ENCODE peak calls at places on chromosomes 5 and 9, in four cellular contexts. Z is coronary artery, D is NCI-H1105 treated with DMSO at 0.1 percent for 48 hours, O is ureter. Q is an unnamed sample.

GRCh38 chr9:105065119-105066088 is 137.4 kb upstream of the ABCA1 start:
- DNase-seq in Z (no peak), D (peak; percentile 91), O (no peak), Q (no peak)

GRCh38 chr5:76953551-76954382 is 922 bp downstream of the CRHBP start:
- DNase-seq in Z (no peak), D (no peak), O (no peak), Q (no peak)

GRCh38 chr5:173781432-173781825 is 106.7 kb upstream of the CPEB4 start:
- DNase-seq in Z (no peak), D (no peak), O (no peak), Q (no peak)

GRCh38 chr9:136133191-136133958 is 14.7 kb upstream of the TMEM250 start:
- DNase-seq in Z (no peak), D (peak; percentile 39), O (no peak), Q (no peak)

GRCh38 chr5:168486136-168486879 is at the start of gene RARS1:
- DNase-seq in Z (peak; percentile 96), D (peak; percentile 65), O (peak; percentile 94), Q (peak; percentile 32)

GRCh38 chr5:119631660-119632059 is 2.3 kb downstream of the FAM170A start:
- DNase-seq in Z (no peak), D (no peak), O (no peak), Q (no peak)

GRCh38 chr9:90985631-90986030 is 184.0 kb downstream of the SYK start:
- DNase-seq in Z (no peak), D (no peak), O (no peak), Q (no peak)

GRCh38 chr5:127031147-127031862 is 947 bp upstream of the MARCHF3 start:
- DNase-seq in Z (no peak), D (no peak), O (no peak), Q (no peak)

GRCh38 chr5:1468247-1468612 is 23.0 kb upstream of the SLC6A3 start:
- DNase-seq in Z (no peak), D (no peak), O (no peak), Q (no peak)

GRCh38 chr5:132283423-132284043 is 10.7 kb upstream of the SLC22A4 start:
- DNase-seq in Z (no peak), D (no peak), O (no peak), Q (no peak)

GRCh38 chr9:71683598-71684235 is 84.6 kb downstream of the CEMIP2 start:
- DNase-seq in Z (no peak), D (no peak), O (no peak), Q (no peak)

GRCh38 chr5:135238622-135239460 is 160.2 kb downstream of the MACROH2A1 start:
- DNase-seq in Z (peak; percentile 38), D (no peak), O (peak; percentile 30), Q (no peak)

GRCh38 chr9:133906218-133906617 is 85.9 kb downstream of the VAV2 start:
- DNase-seq in Z (no peak), D (no peak), O (no peak), Q (no peak)

GRCh38 chr9:97176206-97176605 is 131.3 kb upstream of the CCDC180 start:
- DNase-seq in Z (no peak), D (peak; percentile 85), O (no peak), Q (peak; percentile 69)

Q was measured in NCI-H524 treated with DMSO at 0.1 percent for 48 hours.